ENCODE peak calls at places on chromosomes 13 and 19, in ten cellular contexts. G is Calu3, U is AG08395, V is Peyer's patch, N is mammary epithelial cell, X is amygdala, E is NCI-H1105 treated with DMSO at 0.1 percent for 48 hours, Y is NCI-H2171 treated with DMSO at 0.1 percent for 48 hours, H is memory B cell, Z is left lung. M is an unnamed sample.

GRCh38 chr13:77300176-77301141 is 26.4 kb downstream of the MYCBP2 start:
- DNase-seq in G (no peak), U (peak), V (no peak), N (peak), X (no peak), E (no peak), Y (no peak), H (no peak), Z (no peak), M (no peak)

GRCh38 chr13:85278851-85279250 is 520.4 kb downstream of the SLITRK6 start:
- DNase-seq in G (no peak), U (no peak), V (no peak), N (no peak), X (no peak), E (no peak), Y (no peak), H (no peak), Z (no peak), M (no peak)

GRCh38 chr13:71867101-71867814 is at the start of gene DACH1:
- DNase-seq in G (no peak), U (peak), V (peak), N (peak), X (no peak), E (peak), Y (peak), H (no peak), Z (peak), M (peak)

GRCh38 chr19:32041681-32042292 is 303.6 kb upstream of the ZNF507 start:
- DNase-seq in G (no peak), U (peak), V (peak), N (peak), X (no peak), E (no peak), Y (no peak), H (no peak), Z (peak), M (peak)

GRCh38 chr13:97946951-97947588 is 6.4 kb upstream of the IPO5 start:
- DNase-seq in G (no peak), U (peak), V (no peak), N (peak), X (no peak), E (no peak), Y (no peak), H (no peak), Z (no peak), M (no peak)

GRCh38 chr19:29785955-29786589 is 25.7 kb upstream of the CCNE1 start:
- DNase-seq in G (peak), U (no peak), V (no peak), N (no peak), X (no peak), E (no peak), Y (peak), H (no peak), Z (no peak), M (no peak)

GRCh38 chr13:45807520-45808099 is 43.9 kb downstream of the SIAH3 start:
- DNase-seq in G (peak), U (peak), V (no peak), N (peak), X (no peak), E (peak), Y (no peak), H (no peak), Z (no peak), M (peak)

GRCh38 chr13:33052446-33052845 is 36.2 kb downstream of the KL start:
- DNase-seq in G (no peak), U (peak), V (no peak), N (no peak), X (no peak), E (no peak), Y (no peak), H (no peak), Z (no peak), M (no peak)

GRCh38 chr13:85521586-85521985 is 277.6 kb downstream of the SLITRK6 start:
- DNase-seq in G (no peak), U (no peak), V (no peak), N (no peak), X (no peak), E (peak), Y (no peak), H (no peak), Z (no peak), M (peak)

GRCh38 chr19:10975374-10976036 is 14.7 kb downstream of the SMARCA4 start:
- DNase-seq in G (no peak), U (peak), V (peak), N (no peak), X (no peak), E (no peak), Y (no peak), H (no peak), Z (no peak), M (no peak)

GRCh38 chr13:111008351-111008750 is 93.5 kb upstream of the ANKRD10 start:
- DNase-seq in G (no peak), U (no peak), V (no peak), N (no peak), X (no peak), E (no peak), Y (no peak), H (no peak), Z (no peak), M (no peak)

GRCh38 chr19:1627194-1627593 is 21.9 kb upstream of the UQCR11 start:
- DNase-seq in G (no peak), U (no peak), V (no peak), N (no peak), X (no peak), E (no peak), Y (no peak), H (no peak), Z (no peak), M (no peak)

GRCh38 chr13:82224806-82225205 is 1657.5 kb downstream of the SLITRK1 start:
- DNase-seq in G (no peak), U (no peak), V (no peak), N (no peak), X (no peak), E (no peak), Y (no peak), H (no peak), Z (no peak), M (no peak)

GRCh38 chr13:58712191-58712590 is 1080.6 kb downstream of the PCDH17 start:
- DNase-seq in G (no peak), U (no peak), V (no peak), N (no peak), X (no peak), E (no peak), Y (no peak), H (no peak), Z (no peak), M (no peak)

GRCh38 chr19:40610396-40611064 is 9.4 kb downstream of the LTBP4 start:
- DNase-seq in G (no peak), U (peak), V (peak), N (peak), X (no peak), E (peak), Y (peak), H (no peak), Z (peak), M (no peak)

GRCh38 chr13:97228850-97229521 is 6.9 kb downstream of the MBNL2 start:
- DNase-seq in G (no peak), U (no peak), V (no peak), N (no peak), X (no peak), E (no peak), Y (no peak), H (no peak), Z (no peak), M (no peak)

GRCh38 chr13:31042501-31043165 is 110.2 kb downstream of the TEX26 start:
- DNase-seq in G (no peak), U (no peak), V (no peak), N (no peak), X (no peak), E (no peak), Y (peak), H (no peak), Z (no peak), M (no peak)

GRCh38 chr13:74886496-74886895 is 595.5 kb downstream of the TBC1D4 start:
- DNase-seq in G (no peak), U (peak), V (no peak), N (peak), X (no peak), E (no peak), Y (no peak), H (no peak), Z (no peak), M (no peak)